ENCODE peak calls at places on chromosome 10, in four cellular contexts. I, K, F and C are unnamed samples.

GRCh38 chr10:101567165-101568006 is 20.7 kb downstream of the POLL start:
- DNase-seq in I (no peak), K (no peak), F (no peak), C (no peak)

GRCh38 chr10:49361735-49362568 is 33.9 kb downstream of the DRGX start:
- DNase-seq in I (no peak), K (no peak), F (no peak), C (no peak)

GRCh38 chr10:37747081-37747480 is 110.3 kb downstream of the ZNF248 start:
- DNase-seq in I (no peak), K (no peak), F (no peak), C (no peak)

GRCh38 chr10:16594106-16594505 is 72.4 kb upstream of the C1QL3 start:
- DNase-seq in I (no peak), K (no peak), F (no peak), C (no peak)

GRCh38 chr10:75606203-75606779 is 174.9 kb downstream of the LRMDA start:
- DNase-seq in I (no peak), K (no peak), F (no peak), C (no peak)

GRCh38 chr10:22655312-22655973 is 58.9 kb downstream of the PIP4K2A start:
- DNase-seq in I (no peak), K (no peak), F (no peak), C (no peak)

GRCh38 chr10:93280121-93280698 is 201.9 kb downstream of the MYOF start:
- DNase-seq in I (no peak), K (peak), F (no peak), C (no peak)

GRCh38 chr10:91672021-91672608 is 39.2 kb upstream of the PPP1R3C start:
- DNase-seq in I (peak), K (no peak), F (no peak), C (peak)

GRCh38 chr10:102230264-102230860 is 4.3 kb downstream of the ELOVL3 start:
- DNase-seq in I (peak), K (peak), F (no peak), C (peak)

GRCh38 chr10:128151031-128151430 is 24.8 kb upstream of the MKI67 start:
- DNase-seq in I (no peak), K (no peak), F (no peak), C (no peak)

GRCh38 chr10:97895915-97896314 is 46.3 kb downstream of the GOLGA7B start:
- DNase-seq in I (no peak), K (no peak), F (no peak), C (no peak)

GRCh38 chr10:119634219-119634544 is 17.0 kb upstream of the BAG3 start:
- DNase-seq in I (no peak), K (no peak), F (no peak), C (no peak)

GRCh38 chr10:71921319-71922027 is 42.7 kb upstream of the CHST3 start:
- DNase-seq in I (no peak), K (no peak), F (no peak), C (peak)

GRCh38 chr10:133001114-133001513 is 58.7 kb upstream of the CFAP46 start:
- DNase-seq in I (no peak), K (no peak), F (no peak), C (no peak)

GRCh38 chr10:73646598-73647041 is 5.3 kb upstream of the MYOZ1 start:
- DNase-seq in I (no peak), K (peak), F (no peak), C (no peak)

GRCh38 chr10:12980080-12980656 is 21.3 kb downstream of the CCDC3 start:
- DNase-seq in I (no peak), K (no peak), F (no peak), C (peak)

DNA sequence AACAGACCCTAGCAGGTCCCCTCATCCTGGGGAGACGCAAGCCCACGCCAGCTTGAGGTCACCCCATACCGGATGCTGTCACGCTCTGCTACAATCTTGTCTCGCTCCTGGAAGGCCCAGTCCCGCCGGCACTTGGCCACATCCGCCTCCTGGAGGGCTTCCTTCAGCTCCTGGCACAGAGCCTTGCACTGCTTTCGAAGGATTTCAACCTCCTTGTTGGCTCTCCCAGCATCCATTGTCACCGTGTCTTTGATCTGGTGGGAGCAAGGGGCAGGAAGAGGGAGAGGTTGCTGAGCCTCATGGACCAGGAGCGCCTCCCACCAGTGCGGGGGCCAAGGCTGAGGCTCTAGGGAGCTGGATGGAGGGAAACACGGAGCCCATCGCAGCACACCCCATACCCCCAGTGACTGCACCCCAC is 90.9 kb downstream of the DLG5 start:
- DNase-seq in I (no peak), K (no peak), F (no peak), C (no peak)
- TF ChIP-seq TEAD4 in I (no peak), K (no peak), F (no peak), C (no peak)

DNA sequence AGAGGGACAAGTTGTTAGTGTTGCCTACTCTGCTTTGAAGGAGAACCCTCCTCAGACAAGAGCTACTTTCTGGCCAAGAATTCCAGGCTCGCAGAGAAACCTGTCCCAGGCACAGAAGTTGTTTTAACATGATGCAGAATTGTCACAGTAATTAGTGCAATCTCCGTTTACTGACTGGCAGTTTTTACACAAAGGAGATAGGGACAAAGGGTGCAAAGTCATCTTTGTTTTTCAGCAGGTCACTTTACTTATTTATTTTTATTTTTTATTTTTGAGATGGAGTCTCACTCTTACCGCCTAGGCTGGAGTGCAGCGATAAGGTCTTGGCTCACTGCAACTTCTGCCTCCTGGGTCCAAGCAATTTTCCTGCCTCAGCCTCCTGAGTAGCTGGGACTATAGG is 12.3 kb downstream of the TCF7L2 start:
- DNase-seq in I (no peak), K (no peak), F (no peak), C (no peak)
- TF ChIP-seq TEAD4 in I (no peak), K (no peak), F (no peak), C (no peak)

DNA sequence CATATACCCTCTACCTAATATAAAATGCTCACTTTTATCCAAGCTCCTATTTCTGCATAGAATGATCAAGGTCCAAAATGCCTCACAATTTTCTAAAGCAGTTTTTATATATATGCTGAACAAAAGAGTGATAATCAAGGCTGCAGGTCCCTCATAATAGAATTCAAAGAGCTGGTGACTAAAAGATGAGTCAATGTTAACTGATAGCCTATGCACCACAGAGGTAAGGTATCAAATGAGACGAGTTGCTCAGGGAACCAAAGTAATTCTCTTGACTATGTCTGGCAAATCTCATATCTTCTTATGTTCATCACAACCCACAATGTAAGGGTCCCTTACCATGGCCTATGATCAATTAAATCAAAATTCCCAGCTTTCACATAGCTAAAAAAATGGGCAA is 15.2 kb downstream of the PDZD8 start:
- DNase-seq in I (no peak), K (no peak), F (no peak), C (no peak)
- TF ChIP-seq TEAD4 in I (no peak), K (no peak), F (no peak), C (no peak)

GRCh38 chr10:64091889-64092288 is 570.7 kb downstream of the REEP3 start:
- DNase-seq in I (no peak), K (peak), F (no peak), C (peak)
- TF ChIP-seq TEAD4 in I (no peak), K (no peak), F (no peak), C (no peak)

GRCh38 chr10:68075550-68076004 is 494 bp upstream of the HERC4 start:
- DNase-seq in I (no peak), K (no peak), F (no peak), C (no peak)

GRCh38 chr10:68077026-68077425 is 1.9 kb upstream of the HERC4 start:
- DNase-seq in I (no peak), K (no peak), F (no peak), C (no peak)

GRCh38 chr10:68074404-68074774 is 694 bp downstream of the HERC4 start:
- DNase-seq in I (no peak), K (no peak), F (no peak), C (no peak)

GRCh38 chr10:68074775-68075549 is at the start of gene HERC4:
- DNase-seq in I (peak), K (peak), F (peak), C (peak)

GRCh38 chr10:68073631-68074403 is 1.3 kb downstream of the HERC4 start:
- DNase-seq in I (no peak), K (no peak), F (no peak), C (no peak)
- TF ChIP-seq TEAD4 in I (no peak), K (no peak), F (no peak), C (no peak)

DNA sequence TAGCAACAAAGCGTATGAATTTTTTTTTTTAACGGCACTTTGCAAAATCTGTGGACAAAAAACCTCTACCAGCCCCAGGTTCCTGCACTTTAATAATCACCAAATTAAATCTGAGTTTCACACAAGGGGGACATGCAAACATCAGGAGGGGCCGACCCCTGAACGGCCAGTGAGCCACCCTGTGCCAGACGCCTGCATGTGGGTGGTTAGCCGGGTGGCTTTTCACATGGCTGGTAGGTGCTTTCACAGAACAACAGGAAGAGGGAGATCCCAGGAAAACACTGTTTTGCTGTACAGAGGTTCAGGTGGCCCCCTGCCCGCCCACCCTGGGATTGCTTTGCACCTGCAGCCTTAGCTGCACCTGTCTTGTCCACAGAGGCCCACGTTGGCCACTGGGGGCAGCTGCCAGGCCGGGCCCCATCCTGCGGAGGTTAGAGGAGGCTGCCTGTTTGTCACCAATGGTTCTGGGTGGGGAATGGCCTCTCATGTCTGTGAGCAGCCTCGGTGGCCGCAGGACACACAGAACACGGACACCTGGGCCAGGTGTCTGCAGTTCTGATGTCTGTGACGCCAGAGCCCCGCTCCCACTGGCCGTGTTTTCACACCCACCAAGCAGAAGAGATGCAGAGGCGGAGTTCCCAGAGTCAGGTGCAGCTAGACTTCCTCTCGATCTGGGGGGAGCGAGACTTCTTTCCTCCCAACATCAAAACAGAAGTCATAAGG is 107.7 kb downstream of the FAM53B start:
- DNase-seq in I (no peak), K (peak), F (no peak), C (no peak)
- TF ChIP-seq TEAD4 in I (no peak), K (no peak), F (no peak), C (no peak)

GRCh38 chr10:130206216-130206737 is 70.1 kb downstream of the GLRX3 start:
- DNase-seq in I (no peak), K (no peak), F (no peak), C (no peak)
- TF ChIP-seq TEAD4 in I (no peak), K (no peak), F (no peak), C (no peak)

DNA sequence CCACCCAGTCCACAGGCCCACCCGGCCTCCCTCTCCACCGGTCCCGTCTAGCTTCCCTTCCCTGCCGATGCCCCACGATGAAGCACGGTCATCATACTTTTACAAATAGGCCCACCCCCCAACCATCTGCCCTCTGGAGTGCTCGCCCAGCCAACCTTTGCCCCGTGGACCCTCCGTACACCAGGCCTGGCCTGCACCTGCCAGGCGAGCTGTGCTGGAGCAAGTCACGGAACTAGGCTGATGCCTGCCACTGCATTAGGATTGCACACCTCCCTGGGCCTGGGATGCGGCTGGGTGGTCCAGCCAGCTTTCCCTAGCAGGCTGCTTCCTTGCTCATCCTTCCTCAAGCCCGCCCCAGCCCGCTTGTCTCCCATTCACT is 44.7 kb downstream of the PPIF start:
- DNase-seq in I (no peak), K (peak), F (no peak), C (peak)
- TF ChIP-seq TEAD4 in I (no peak), K (no peak), F (no peak), C (no peak)

GRCh38 chr10:84262190-84262956 is 17.5 kb downstream of the RGR start:
- DNase-seq in I (no peak), K (no peak), F (no peak), C (no peak)

GRCh38 chr10:84267503-84268126 is 22.8 kb downstream of the RGR start:
- DNase-seq in I (peak), K (peak), F (peak), C (no peak)

GRCh38 chr10:84265378-84265777 is 20.5 kb downstream of the RGR start:
- DNase-seq in I (no peak), K (no peak), F (no peak), C (no peak)

GRCh38 chr10:84263716-84264115 is 18.9 kb downstream of the RGR start:
- DNase-seq in I (no peak), K (no peak), F (no peak), C (no peak)

DNA sequence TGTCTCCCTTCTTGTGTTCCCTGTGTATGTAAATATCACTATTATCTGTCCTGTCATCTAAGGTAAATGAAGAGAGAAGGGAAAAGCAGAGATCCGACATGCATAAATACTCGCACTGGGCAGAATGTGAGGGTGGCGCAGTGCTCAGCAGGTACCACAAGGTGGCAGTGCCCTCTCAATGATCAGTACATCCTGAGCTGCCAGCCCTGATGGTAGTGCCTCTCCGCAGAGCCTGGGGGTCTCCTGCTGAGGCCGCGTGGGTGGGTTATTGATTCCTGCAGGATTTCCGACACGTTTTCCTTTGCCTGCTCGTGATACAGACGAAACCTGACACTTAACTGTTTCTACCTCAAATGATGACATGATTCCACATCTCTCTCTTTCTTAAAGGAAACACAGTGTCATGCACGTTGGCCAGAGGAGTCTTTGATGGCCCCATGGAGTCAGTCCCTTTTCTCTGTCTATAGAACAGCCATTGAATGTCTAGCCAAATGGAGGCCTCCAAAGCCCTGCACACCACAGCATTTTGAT is 19.8 kb downstream of the RGR start:
- DNase-seq in I (peak), K (peak), F (peak), C (peak)
- TF ChIP-seq TEAD4 in I (no peak), K (no peak), F (peak), C (no peak)